ENCODE peak calls at places on chromosomes 7 and 10, in seven cellular contexts. W, R, B, E, P, N and V are unnamed samples.

GRCh38 chr7:112500619-112501018 is 19.8 kb downstream of the LSMEM1 start:
- DNase-seq in N (no peak), R (no peak), P (peak; percentile 15), W (no peak), E (no peak), B (no peak), V (no peak)

GRCh38 chr10:12214763-12215218 is 18.8 kb downstream of the CDC123 start:
- DNase-seq in W (no peak), R (peak; percentile 74), B (peak; percentile 24), P (peak; percentile 28), E (peak; percentile 47), N (peak; percentile 50), V (no peak)

GRCh38 chr10:103983367-103983911 is 16.5 kb downstream of the SLK start:
- DNase-seq in N (no peak), R (peak; percentile 22), E (no peak), P (no peak), B (no peak), W (no peak), V (no peak)

GRCh38 chr7:151249034-151249731 is 689 bp upstream of the SMARCD3 start:
- DNase-seq in B (no peak), R (peak; percentile 72), E (peak; percentile 65), N (peak; percentile 42), P (peak; percentile 35), W (peak; percentile 79), V (no peak)

GRCh38 chr7:143458263-143458662 is 15.0 kb downstream of the TAS2R60 start:
- DNase-seq in R (no peak), W (no peak), P (no peak), B (no peak), N (no peak), E (peak; percentile 39), V (no peak)

GRCh38 chr10:75508814-75509306 is 77.4 kb downstream of the LRMDA start:
- DNase-seq in R (peak; percentile 47), B (no peak), N (no peak), W (no peak), E (peak; percentile 90), P (no peak), V (no peak)

GRCh38 chr7:377069-378040 is 87.4 kb downstream of the FOXL3 start:
- DNase-seq in R (no peak), B (no peak), N (no peak), W (peak; percentile 43), E (no peak), P (no peak), V (no peak)

GRCh38 chr7:73879977-73880681 is 19.2 kb downstream of the TMEM270 start:
- DNase-seq in E (no peak), B (no peak), N (no peak), W (no peak), R (peak; percentile 65), P (no peak), V (no peak)

GRCh38 chr10:68135362-68135761 is 26.1 kb downstream of the MYPN start:
- DNase-seq in E (peak; percentile 79), P (peak; percentile 51), W (no peak), R (peak; percentile 61), N (no peak), B (no peak), V (no peak)

GRCh38 chr10:62803993-62804383 is 532 bp upstream of the ADO start:
- DNase-seq in W (no peak), B (peak; percentile 32), E (peak; percentile 10), N (no peak), R (no peak), P (no peak), V (no peak)

GRCh38 chr7:51256244-51256781 is 60.3 kb downstream of the COBL start:
- DNase-seq in E (no peak), R (no peak), B (no peak), W (no peak), N (peak; percentile 37), P (no peak), V (no peak)

GRCh38 chr7:36131026-36131425 is 22.0 kb upstream of the EEPD1 start:
- DNase-seq in P (no peak), B (no peak), R (no peak), E (no peak), W (no peak), N (no peak), V (no peak)

GRCh38 chr10:119761106-119761505 is 35.3 kb downstream of the INPP5F start:
- DNase-seq in B (peak; percentile 61), E (peak; percentile 90), R (peak; percentile 79), P (peak; percentile 72), N (no peak), W (no peak), V (no peak)

GRCh38 chr10:29119374-29119773 is 169.5 kb upstream of the LYZL1 start:
- DNase-seq in E (no peak), P (peak; percentile 53), W (peak; percentile 49), N (peak; percentile 66), B (no peak), R (peak; percentile 21), V (peak; percentile 34)
- TF ChIP-seq CTCF in E (peak; percentile 37), P (peak; percentile 64), W (peak; percentile 44), N (peak; percentile 44), B (peak; percentile 50), R (peak; percentile 56), V (peak; percentile 55)

DNA sequence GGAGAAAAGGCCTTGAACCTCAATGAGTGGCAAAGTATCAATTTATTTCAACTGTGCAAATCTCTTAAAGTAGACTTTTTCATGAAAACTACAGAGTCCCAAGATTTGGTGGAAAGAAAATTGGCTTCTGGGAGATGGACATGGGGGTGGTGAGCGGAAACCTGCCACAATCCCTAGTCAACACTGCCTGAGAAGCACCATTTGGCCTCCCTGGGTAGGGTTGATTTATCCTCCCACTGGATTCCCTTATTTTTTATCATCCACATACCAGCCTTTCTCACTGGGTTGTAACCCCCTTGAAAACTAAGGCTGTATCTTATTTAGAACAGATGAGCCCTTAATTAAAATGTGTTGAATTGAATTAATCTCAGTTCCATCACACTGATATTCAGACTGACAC is 101.7 kb upstream of the PTN start:
- DNase-seq in W (no peak), R (no peak), B (no peak), E (no peak), P (no peak), N (no peak), V (no peak)
- TF ChIP-seq CTCF in W (no peak), R (no peak), B (no peak), E (no peak), P (no peak), N (no peak), V (no peak)

GRCh38 chr7:115976651-115977050 is 53.9 kb downstream of the TFEC start:
- DNase-seq in N (no peak), B (no peak), R (no peak), P (no peak), W (no peak), E (no peak), V (no peak)

GRCh38 chr7:115980175-115980574 is 50.4 kb downstream of the TFEC start:
- DNase-seq in B (no peak), N (no peak), W (no peak), P (no peak), R (no peak), E (no peak), V (no peak)

GRCh38 chr7:115973381-115973780 is 57.2 kb downstream of the TFEC start:
- DNase-seq in R (peak; percentile 2), B (no peak), E (no peak), N (no peak), W (no peak), P (no peak), V (no peak)

DNA sequence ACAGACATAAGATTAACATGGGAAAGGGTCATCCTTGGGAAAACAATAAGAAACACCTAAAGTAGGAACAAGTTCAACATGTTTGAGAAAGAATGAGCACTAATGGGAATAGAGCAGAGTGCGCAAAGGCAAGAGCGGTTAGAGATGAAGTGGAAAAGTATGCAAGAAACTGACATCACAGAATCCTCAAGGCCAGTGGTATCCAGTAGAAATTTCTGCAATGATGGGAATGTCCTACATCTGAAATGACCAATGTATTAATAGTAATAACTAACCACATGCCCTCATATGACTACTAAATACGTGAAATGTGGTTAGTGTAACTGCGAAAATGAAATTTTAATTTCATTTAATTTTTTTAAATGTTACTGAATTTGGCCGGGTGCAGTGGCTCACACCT is 54.8 kb downstream of the TFEC start:
- DNase-seq in W (no peak), N (no peak), P (no peak), E (no peak), R (no peak), B (no peak), V (no peak)
- TF ChIP-seq CTCF in W (no peak), N (no peak), P (no peak), E (no peak), R (no peak), B (no peak), V (no peak)

GRCh38 chr7:111096997-111097396 is 6.1 kb downstream of the LRRN3 start:
- DNase-seq in N (no peak), P (no peak), B (no peak), E (no peak), R (no peak), W (no peak), V (no peak)
- TF ChIP-seq CTCF in N (no peak), P (no peak), B (no peak), E (no peak), R (no peak), W (no peak), V (peak; percentile 9)